ENCODE peak calls at places on chromosomes 7 and 10, in seven cellular contexts. One of them, this sample, is unnamed.

GRCh38 chr7:27095897-27096755 is at the start of gene HOXA1:
- DNase-seq in HepG2: peak
- DNase-seq in GM12878: peak
- DNase-seq in HCT116: peak
- DNase-seq in H1: no peak
- DNase-seq in K562: peak
- DNase-seq in SK-N-SH: no peak
- DNase-seq in this sample: peak

GRCh38 chr10:129207276-129207675 is 259.8 kb upstream of the MGMT start:
- DNase-seq in H1: no peak
- DNase-seq in SK-N-SH: no peak
- DNase-seq in HepG2: no peak
- DNase-seq in GM12878: no peak
- DNase-seq in K562: no peak
- DNase-seq in HCT116: no peak
- DNase-seq in this sample: no peak

GRCh38 chr10:58266003-58266825 is 1.5 kb downstream of the IPMK start:
- DNase-seq in GM12878: no peak
- DNase-seq in K562: peak
- DNase-seq in HepG2: peak
- DNase-seq in SK-N-SH: peak
- DNase-seq in HCT116: no peak
- DNase-seq in H1: no peak
- DNase-seq in this sample: no peak

GRCh38 chr7:79547132-79547531 is 93.7 kb upstream of the MAGI2 start:
- DNase-seq in H1: no peak
- DNase-seq in K562: no peak
- DNase-seq in GM12878: no peak
- DNase-seq in HepG2: no peak
- DNase-seq in SK-N-SH: no peak
- DNase-seq in HCT116: no peak
- DNase-seq in this sample: no peak

GRCh38 chr7:12158334-12159060 is 52.6 kb upstream of the TMEM106B start:
- DNase-seq in GM12878: no peak
- DNase-seq in HCT116: no peak
- DNase-seq in H1: no peak
- DNase-seq in SK-N-SH: no peak
- DNase-seq in HepG2: peak
- DNase-seq in K562: no peak
- DNase-seq in this sample: peak

GRCh38 chr7:94710256-94710655 is 54.3 kb upstream of the SGCE start:
- DNase-seq in HCT116: no peak
- DNase-seq in SK-N-SH: no peak
- DNase-seq in H1: no peak
- DNase-seq in K562: no peak
- DNase-seq in HepG2: no peak
- DNase-seq in GM12878: no peak
- DNase-seq in this sample: no peak

GRCh38 chr10:62543566-62543965 is 169.4 kb downstream of the ZNF365 start:
- DNase-seq in K562: no peak
- DNase-seq in HepG2: no peak
- DNase-seq in SK-N-SH: no peak
- DNase-seq in HCT116: no peak
- DNase-seq in H1: no peak
- DNase-seq in GM12878: no peak
- DNase-seq in this sample: no peak

GRCh38 chr10:56920586-56921250 is 559.7 kb upstream of the ZWINT start:
- DNase-seq in H1: no peak
- DNase-seq in GM12878: no peak
- DNase-seq in HepG2: no peak
- DNase-seq in SK-N-SH: no peak
- DNase-seq in K562: no peak
- DNase-seq in HCT116: no peak
- DNase-seq in this sample: no peak

GRCh38 chr10:152915-153314 is 17.7 kb downstream of the ZMYND11 start:
- DNase-seq in GM12878: no peak
- DNase-seq in HepG2: no peak
- DNase-seq in SK-N-SH: no peak
- DNase-seq in H1: no peak
- DNase-seq in K562: no peak
- DNase-seq in HCT116: no peak
- DNase-seq in this sample: peak

GRCh38 chr10:10803273-10803672 is 214.4 kb upstream of the CELF2 start:
- DNase-seq in HepG2: no peak
- DNase-seq in K562: no peak
- DNase-seq in GM12878: no peak
- DNase-seq in H1: no peak
- DNase-seq in HCT116: no peak
- DNase-seq in SK-N-SH: no peak
- DNase-seq in this sample: no peak

GRCh38 chr7:99893280-99893679 is 16.4 kb upstream of the OR2AE1 start:
- DNase-seq in SK-N-SH: no peak
- DNase-seq in HCT116: no peak
- DNase-seq in K562: no peak
- DNase-seq in HepG2: no peak
- DNase-seq in GM12878: no peak
- DNase-seq in H1: no peak
- DNase-seq in this sample: no peak

DNA sequence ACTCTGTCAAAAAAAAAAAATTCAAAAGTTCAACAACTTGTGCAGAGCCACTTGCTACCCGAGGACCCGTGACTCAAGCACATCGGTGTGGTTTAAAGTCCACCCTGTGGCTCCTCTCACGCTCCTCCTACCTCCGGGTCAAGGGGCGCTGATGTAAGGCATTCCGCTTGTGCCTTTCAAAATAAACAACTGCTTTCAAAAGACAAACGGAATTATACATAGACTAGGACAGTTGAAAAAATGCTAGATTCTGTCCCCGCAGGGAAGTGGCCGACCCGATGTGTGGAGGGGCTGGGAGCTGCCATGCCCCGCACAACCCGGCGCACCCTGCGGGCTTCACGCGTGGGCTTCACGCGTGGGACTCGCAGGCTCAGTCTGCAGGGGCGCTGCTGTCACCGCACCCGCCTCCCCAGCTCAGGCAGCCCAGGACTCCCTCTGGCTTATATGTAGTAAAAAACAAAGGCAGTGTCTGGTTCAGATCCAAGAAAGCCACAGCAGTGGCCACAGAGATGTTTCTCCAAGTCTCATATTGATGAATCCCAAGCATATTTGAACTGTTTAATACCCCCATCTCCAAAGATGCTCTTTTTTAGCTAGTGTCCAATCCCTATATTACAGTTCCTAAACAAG is 239.7 kb upstream of the INHBA start:
- DNase-seq in K562: no peak
- DNase-seq in SK-N-SH: no peak
- DNase-seq in HCT116: no peak
- DNase-seq in HepG2: peak
- DNase-seq in GM12878: no peak
- DNase-seq in H1: no peak
- DNase-seq in this sample: no peak
- TF ChIP-seq JUND in K562: no peak
- TF ChIP-seq JUND in SK-N-SH: no peak
- TF ChIP-seq JUND in HCT116: no peak
- TF ChIP-seq JUND in HepG2: peak
- TF ChIP-seq JUND in GM12878: no peak
- TF ChIP-seq JUND in H1: no peak
- TF ChIP-seq JUND in this sample: no peak

DNA sequence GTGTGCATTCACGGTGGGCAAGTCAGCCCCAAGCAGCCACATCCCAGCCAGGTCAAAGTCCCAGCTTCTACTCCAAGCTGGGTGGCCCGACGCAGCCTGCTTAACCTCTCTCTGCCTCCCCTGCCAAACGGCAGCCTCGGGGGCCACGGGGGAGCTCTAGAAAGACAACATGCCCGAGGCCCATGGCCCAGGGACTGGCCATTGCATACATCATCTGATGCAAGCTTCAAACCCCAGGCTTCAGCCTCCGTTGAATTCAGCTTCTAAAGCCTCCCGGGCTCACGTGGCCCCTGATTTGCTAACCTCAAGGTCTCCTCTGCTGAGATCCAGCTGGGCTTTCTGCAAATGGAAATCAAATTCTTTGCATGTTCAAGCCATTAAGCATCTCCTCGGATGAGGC is 61.2 kb upstream of the DNAAF5 start:
- DNase-seq in SK-N-SH: peak
- DNase-seq in H1: no peak
- DNase-seq in HCT116: no peak
- DNase-seq in HepG2: peak
- DNase-seq in K562: no peak
- DNase-seq in GM12878: no peak
- DNase-seq in this sample: no peak
- TF ChIP-seq JUND in SK-N-SH: no peak
- TF ChIP-seq JUND in H1: no peak
- TF ChIP-seq JUND in HCT116: no peak
- TF ChIP-seq JUND in HepG2: no peak
- TF ChIP-seq JUND in K562: no peak
- TF ChIP-seq JUND in GM12878: no peak
- TF ChIP-seq JUND in this sample: no peak

DNA sequence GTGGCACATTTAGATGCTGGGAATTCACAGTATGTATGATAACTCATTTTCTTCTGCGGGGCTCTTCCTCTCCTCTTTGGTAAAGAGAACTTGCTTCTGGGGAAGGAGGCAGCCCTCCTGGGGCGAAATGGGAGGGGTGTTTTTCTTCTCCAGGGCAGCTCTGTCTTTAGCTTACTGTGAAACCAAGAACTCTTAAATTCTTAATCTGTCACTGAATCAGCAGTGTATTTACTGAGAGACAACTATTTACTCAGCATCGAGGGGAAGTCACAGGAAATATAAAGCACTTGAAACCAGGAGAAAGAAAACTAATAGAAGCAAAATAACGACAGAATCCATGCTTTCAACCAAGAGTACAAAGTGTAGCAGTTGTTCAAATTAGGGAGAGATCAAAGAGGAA is 158.2 kb upstream of the AGK start:
- DNase-seq in K562: no peak
- DNase-seq in SK-N-SH: no peak
- DNase-seq in HCT116: no peak
- DNase-seq in HepG2: no peak
- DNase-seq in GM12878: no peak
- DNase-seq in H1: no peak
- DNase-seq in this sample: no peak
- TF ChIP-seq JUND in K562: no peak
- TF ChIP-seq JUND in SK-N-SH: no peak
- TF ChIP-seq JUND in HCT116: no peak
- TF ChIP-seq JUND in HepG2: no peak
- TF ChIP-seq JUND in GM12878: no peak
- TF ChIP-seq JUND in H1: no peak
- TF ChIP-seq JUND in this sample: no peak

DNA sequence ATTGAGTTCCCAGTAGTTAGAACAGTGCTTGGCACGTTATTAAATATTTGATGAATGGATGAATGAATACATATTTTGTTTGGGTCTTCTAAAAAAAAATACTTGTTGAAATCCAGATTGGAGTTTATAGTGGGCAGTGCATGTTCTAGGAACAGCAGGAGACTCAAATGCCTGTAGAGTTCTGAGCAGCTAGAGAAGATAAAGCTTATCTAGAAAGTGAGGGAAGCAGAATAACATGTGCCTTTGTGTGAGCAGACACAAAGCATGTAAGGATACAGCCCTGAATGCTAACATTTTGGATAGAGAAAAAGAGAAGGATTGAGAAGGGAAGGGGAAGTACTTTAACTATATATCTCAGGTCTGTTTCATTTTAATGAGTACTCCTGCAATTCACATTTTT is 71.9 kb downstream of the SRI start:
- DNase-seq in K562: no peak
- DNase-seq in GM12878: no peak
- DNase-seq in HepG2: no peak
- DNase-seq in H1: no peak
- DNase-seq in HCT116: no peak
- DNase-seq in SK-N-SH: no peak
- DNase-seq in this sample: no peak
- TF ChIP-seq JUND in K562: no peak
- TF ChIP-seq JUND in GM12878: no peak
- TF ChIP-seq JUND in HepG2: no peak
- TF ChIP-seq JUND in H1: no peak
- TF ChIP-seq JUND in HCT116: no peak
- TF ChIP-seq JUND in SK-N-SH: no peak
- TF ChIP-seq JUND in this sample: no peak

GRCh38 chr7:142243823-142244222 is 14.0 kb downstream of the PRSS58 start:
- DNase-seq in K562: no peak
- DNase-seq in H1: no peak
- DNase-seq in HepG2: no peak
- DNase-seq in SK-N-SH: no peak
- DNase-seq in GM12878: no peak
- DNase-seq in HCT116: no peak
- DNase-seq in this sample: no peak

DNA sequence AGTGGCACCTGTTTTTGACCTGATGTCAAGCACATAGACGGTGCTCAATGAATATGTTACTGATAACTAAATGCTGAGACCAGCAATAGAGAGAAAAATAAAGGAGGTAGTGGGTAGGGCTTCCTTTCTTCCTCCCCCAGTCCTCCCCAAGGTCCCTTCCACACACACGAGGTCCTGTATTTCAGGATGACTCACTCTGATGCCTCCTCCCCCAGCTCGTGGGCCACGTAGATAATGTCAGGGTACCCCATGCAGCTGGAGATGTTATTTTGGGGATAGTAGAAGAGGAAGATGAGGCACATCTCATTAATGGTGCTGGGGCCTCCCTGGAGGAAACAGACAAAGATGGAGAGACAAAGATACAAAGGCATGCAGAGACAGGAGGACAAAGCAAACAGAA is 17.3 kb downstream of the PRSS58 start:
- DNase-seq in K562: no peak
- DNase-seq in H1: no peak
- DNase-seq in SK-N-SH: no peak
- DNase-seq in HCT116: no peak
- DNase-seq in GM12878: no peak
- DNase-seq in HepG2: no peak
- DNase-seq in this sample: no peak
- TF ChIP-seq JUND in K562: no peak
- TF ChIP-seq JUND in H1: no peak
- TF ChIP-seq JUND in SK-N-SH: no peak
- TF ChIP-seq JUND in HCT116: no peak
- TF ChIP-seq JUND in GM12878: no peak
- TF ChIP-seq JUND in HepG2: no peak
- TF ChIP-seq JUND in this sample: no peak

GRCh38 chr7:128880791-128881457 is 18.3 kb downstream of the ATP6V1F start:
- DNase-seq in SK-N-SH: peak
- DNase-seq in GM12878: no peak
- DNase-seq in HepG2: no peak
- DNase-seq in H1: no peak
- DNase-seq in K562: no peak
- DNase-seq in HCT116: no peak
- DNase-seq in this sample: no peak
- TF ChIP-seq JUND in SK-N-SH: no peak
- TF ChIP-seq JUND in GM12878: no peak
- TF ChIP-seq JUND in HepG2: no peak
- TF ChIP-seq JUND in H1: no peak
- TF ChIP-seq JUND in K562: no peak
- TF ChIP-seq JUND in HCT116: no peak
- TF ChIP-seq JUND in this sample: no peak